ENCODE peak calls at places on chromosome 3, in six cellular contexts. One of them, this sample, is unnamed.

GRCh38 chr3:176992565-176992964 is 204.7 kb downstream of the TBL1XR1 start:
- DNase-seq in EL: no peak
- DNase-seq in activated CD8-positive, alpha-beta memory T cell treated with anti-CD3 and anti-CD28 coated beads, Interleukin-2, amount 50 U/mL, for 48 hours: no peak
- DNase-seq in progenitor cell of endocrine pancreas: no peak
- DNase-seq in uterus: no peak
- DNase-seq in neural crest cell: no peak
- DNase-seq in this sample: peak; percentile 13

GRCh38 chr3:156563900-156564682 is 9.2 kb upstream of the SSR3 start:
- DNase-seq in EL: peak; percentile 28
- DNase-seq in activated CD8-positive, alpha-beta memory T cell treated with anti-CD3 and anti-CD28 coated beads, Interleukin-2, amount 50 U/mL, for 48 hours: no peak
- DNase-seq in progenitor cell of endocrine pancreas: no peak
- DNase-seq in uterus: no peak
- DNase-seq in neural crest cell: no peak
- DNase-seq in this sample: no peak

GRCh38 chr3:186097663-186098451 is 11.0 kb downstream of the ETV5 start:
- DNase-seq in EL: peak; percentile 72
- DNase-seq in activated CD8-positive, alpha-beta memory T cell treated with anti-CD3 and anti-CD28 coated beads, Interleukin-2, amount 50 U/mL, for 48 hours: no peak
- DNase-seq in progenitor cell of endocrine pancreas: peak; percentile 77
- DNase-seq in uterus: peak; percentile 28
- DNase-seq in neural crest cell: peak; percentile 78
- DNase-seq in this sample: peak; percentile 88

GRCh38 chr3:284316-284715 is 87.8 kb downstream of the CHL1 start:
- DNase-seq in EL: no peak
- DNase-seq in activated CD8-positive, alpha-beta memory T cell treated with anti-CD3 and anti-CD28 coated beads, Interleukin-2, amount 50 U/mL, for 48 hours: no peak
- DNase-seq in progenitor cell of endocrine pancreas: no peak
- DNase-seq in uterus: no peak
- DNase-seq in neural crest cell: no peak
- DNase-seq in this sample: no peak

GRCh38 chr3:185552358-185552877 is at the start of gene LIPH:
- DNase-seq in EL: peak; percentile 51
- DNase-seq in activated CD8-positive, alpha-beta memory T cell treated with anti-CD3 and anti-CD28 coated beads, Interleukin-2, amount 50 U/mL, for 48 hours: no peak
- DNase-seq in progenitor cell of endocrine pancreas: no peak
- DNase-seq in uterus: no peak
- DNase-seq in neural crest cell: no peak
- DNase-seq in this sample: peak; percentile 80

GRCh38 chr3:82354181-82354696 is 592.8 kb upstream of the GBE1 start:
- DNase-seq in EL: no peak
- DNase-seq in activated CD8-positive, alpha-beta memory T cell treated with anti-CD3 and anti-CD28 coated beads, Interleukin-2, amount 50 U/mL, for 48 hours: no peak
- DNase-seq in progenitor cell of endocrine pancreas: no peak
- DNase-seq in uterus: no peak
- DNase-seq in neural crest cell: no peak
- DNase-seq in this sample: peak; percentile 3

GRCh38 chr3:185089343-185089742 is 63.5 kb downstream of the C3orf70 start:
- DNase-seq in EL: peak; percentile 59
- DNase-seq in activated CD8-positive, alpha-beta memory T cell treated with anti-CD3 and anti-CD28 coated beads, Interleukin-2, amount 50 U/mL, for 48 hours: no peak
- DNase-seq in progenitor cell of endocrine pancreas: no peak
- DNase-seq in uterus: no peak
- DNase-seq in neural crest cell: no peak
- DNase-seq in this sample: no peak

GRCh38 chr3:118850687-118851086 is 184.0 kb downstream of the IGSF11 start:
- DNase-seq in EL: no peak
- DNase-seq in activated CD8-positive, alpha-beta memory T cell treated with anti-CD3 and anti-CD28 coated beads, Interleukin-2, amount 50 U/mL, for 48 hours: no peak
- DNase-seq in progenitor cell of endocrine pancreas: no peak
- DNase-seq in uterus: no peak
- DNase-seq in neural crest cell: no peak
- DNase-seq in this sample: no peak

GRCh38 chr3:31955581-31955980 is 25.5 kb downstream of the OSBPL10 start:
- DNase-seq in EL: no peak
- DNase-seq in activated CD8-positive, alpha-beta memory T cell treated with anti-CD3 and anti-CD28 coated beads, Interleukin-2, amount 50 U/mL, for 48 hours: no peak
- DNase-seq in progenitor cell of endocrine pancreas: no peak
- DNase-seq in uterus: no peak
- DNase-seq in neural crest cell: no peak
- DNase-seq in this sample: no peak

GRCh38 chr3:127827808-127828207 is 5.5 kb upstream of the MGLL start:
- DNase-seq in EL: no peak
- DNase-seq in activated CD8-positive, alpha-beta memory T cell treated with anti-CD3 and anti-CD28 coated beads, Interleukin-2, amount 50 U/mL, for 48 hours: no peak
- DNase-seq in progenitor cell of endocrine pancreas: no peak
- DNase-seq in uterus: no peak
- DNase-seq in neural crest cell: no peak
- DNase-seq in this sample: no peak

GRCh38 chr3:113885050-113885449 is 46.5 kb downstream of the GRAMD1C start:
- DNase-seq in EL: no peak
- DNase-seq in activated CD8-positive, alpha-beta memory T cell treated with anti-CD3 and anti-CD28 coated beads, Interleukin-2, amount 50 U/mL, for 48 hours: no peak
- DNase-seq in progenitor cell of endocrine pancreas: no peak
- DNase-seq in uterus: no peak
- DNase-seq in neural crest cell: no peak
- DNase-seq in this sample: no peak

GRCh38 chr3:160667452-160667851 is 9.5 kb upstream of the ARL14 start:
- DNase-seq in EL: peak; percentile 91
- DNase-seq in activated CD8-positive, alpha-beta memory T cell treated with anti-CD3 and anti-CD28 coated beads, Interleukin-2, amount 50 U/mL, for 48 hours: no peak
- DNase-seq in progenitor cell of endocrine pancreas: no peak
- DNase-seq in uterus: no peak
- DNase-seq in neural crest cell: no peak
- DNase-seq in this sample: peak; percentile 43

GRCh38 chr3:46348811-46349482 is 5.0 kb upstream of the CCR2 start:
- DNase-seq in EL: no peak
- DNase-seq in activated CD8-positive, alpha-beta memory T cell treated with anti-CD3 and anti-CD28 coated beads, Interleukin-2, amount 50 U/mL, for 48 hours: no peak
- DNase-seq in progenitor cell of endocrine pancreas: no peak
- DNase-seq in uterus: no peak
- DNase-seq in neural crest cell: no peak
- DNase-seq in this sample: no peak

GRCh38 chr3:180063783-180064182 is 27.0 kb upstream of the PEX5L start:
- DNase-seq in EL: no peak
- DNase-seq in activated CD8-positive, alpha-beta memory T cell treated with anti-CD3 and anti-CD28 coated beads, Interleukin-2, amount 50 U/mL, for 48 hours: no peak
- DNase-seq in progenitor cell of endocrine pancreas: no peak
- DNase-seq in uterus: no peak
- DNase-seq in neural crest cell: no peak
- DNase-seq in this sample: peak; percentile 50

GRCh38 chr3:101036213-101036618 is 43.0 kb upstream of the ABI3BP start:
- DNase-seq in EL: peak; percentile 98
- DNase-seq in activated CD8-positive, alpha-beta memory T cell treated with anti-CD3 and anti-CD28 coated beads, Interleukin-2, amount 50 U/mL, for 48 hours: no peak
- DNase-seq in progenitor cell of endocrine pancreas: no peak
- DNase-seq in uterus: no peak
- DNase-seq in neural crest cell: no peak
- DNase-seq in this sample: no peak

GRCh38 chr3:114151091-114151490 is 27.8 kb downstream of the DRD3 start:
- DNase-seq in EL: no peak
- DNase-seq in activated CD8-positive, alpha-beta memory T cell treated with anti-CD3 and anti-CD28 coated beads, Interleukin-2, amount 50 U/mL, for 48 hours: no peak
- DNase-seq in progenitor cell of endocrine pancreas: no peak
- DNase-seq in uterus: no peak
- DNase-seq in neural crest cell: no peak
- DNase-seq in this sample: no peak

GRCh38 chr3:161104561-161105551 is at the start of gene B3GALNT1:
- DNase-seq in EL: peak; percentile 71
- DNase-seq in activated CD8-positive, alpha-beta memory T cell treated with anti-CD3 and anti-CD28 coated beads, Interleukin-2, amount 50 U/mL, for 48 hours: peak; percentile 66
- DNase-seq in progenitor cell of endocrine pancreas: peak; percentile 59
- DNase-seq in uterus: peak; percentile 40
- DNase-seq in neural crest cell: peak; percentile 50
- DNase-seq in this sample: peak; percentile 83

GRCh38 chr3:52436500-52437106 is 8.3 kb downstream of the SEMA3G start:
- DNase-seq in EL: no peak
- DNase-seq in activated CD8-positive, alpha-beta memory T cell treated with anti-CD3 and anti-CD28 coated beads, Interleukin-2, amount 50 U/mL, for 48 hours: no peak
- DNase-seq in progenitor cell of endocrine pancreas: no peak
- DNase-seq in uterus: peak; percentile 22
- DNase-seq in neural crest cell: no peak
- DNase-seq in this sample: peak; percentile 11

GRCh38 chr3:151940481-151940880 is 67.0 kb downstream of the SUCNR1 start:
- DNase-seq in EL: no peak
- DNase-seq in activated CD8-positive, alpha-beta memory T cell treated with anti-CD3 and anti-CD28 coated beads, Interleukin-2, amount 50 U/mL, for 48 hours: no peak
- DNase-seq in progenitor cell of endocrine pancreas: no peak
- DNase-seq in uterus: no peak
- DNase-seq in neural crest cell: no peak
- DNase-seq in this sample: no peak

GRCh38 chr3:39412668-39413260 is 6.2 kb downstream of the RPSA start:
- DNase-seq in EL: no peak
- DNase-seq in activated CD8-positive, alpha-beta memory T cell treated with anti-CD3 and anti-CD28 coated beads, Interleukin-2, amount 50 U/mL, for 48 hours: peak; percentile 55
- DNase-seq in progenitor cell of endocrine pancreas: no peak
- DNase-seq in uterus: no peak
- DNase-seq in neural crest cell: no peak
- DNase-seq in this sample: no peak

GRCh38 chr3:134976948-134977347 is 181.9 kb downstream of the EPHB1 start:
- DNase-seq in EL: no peak
- DNase-seq in activated CD8-positive, alpha-beta memory T cell treated with anti-CD3 and anti-CD28 coated beads, Interleukin-2, amount 50 U/mL, for 48 hours: no peak
- DNase-seq in progenitor cell of endocrine pancreas: no peak
- DNase-seq in uterus: no peak
- DNase-seq in neural crest cell: no peak
- DNase-seq in this sample: peak; percentile 15

GRCh38 chr3:157226173-157226847 is 66.4 kb upstream of the CCNL1 start:
- DNase-seq in EL: peak; percentile 20
- DNase-seq in activated CD8-positive, alpha-beta memory T cell treated with anti-CD3 and anti-CD28 coated beads, Interleukin-2, amount 50 U/mL, for 48 hours: no peak
- DNase-seq in progenitor cell of endocrine pancreas: no peak
- DNase-seq in uterus: no peak
- DNase-seq in neural crest cell: no peak
- DNase-seq in this sample: no peak

This sample was measured in NCI-H69.